ENCODE peak calls at places on chromosome 9, in six cellular contexts. T is K562, N is adrenal gland, O is tibial nerve, Q is mammary epithelial cell, Z is IMR-90. P is an unnamed sample.

GRCh38 chr9:112890106-112891081 is at the start of gene SLC46A2:
- DNase-seq in N (no peak), Q (peak), Z (no peak), O (no peak), T (no peak), P (peak)

GRCh38 chr9:69171517-69171916 is 2.6 kb upstream of the TJP2 start:
- DNase-seq in O (no peak), Q (no peak), T (no peak), N (no peak), Z (no peak), P (no peak)

GRCh38 chr9:3008091-3008490 is 164.2 kb upstream of the PUM3 start:
- DNase-seq in O (no peak), Q (no peak), N (no peak), T (no peak), Z (no peak), P (no peak)

GRCh38 chr9:18819418-18819817 is 213.6 kb downstream of the SAXO1 start:
- DNase-seq in T (no peak), N (no peak), Z (no peak), Q (no peak), O (no peak), P (no peak)

GRCh38 chr9:130927995-130928900 is 10.8 kb downstream of the FIBCD1 start:
- DNase-seq in Q (peak), T (peak), O (no peak), N (peak), Z (peak), P (no peak)

GRCh38 chr9:127583605-127584053 is 28.4 kb upstream of the STXBP1 start:
- DNase-seq in O (no peak), N (no peak), Q (peak), Z (peak), T (no peak), P (no peak)

GRCh38 chr9:93262537-93263310 is 78.8 kb downstream of the WNK2 start:
- DNase-seq in Z (no peak), N (peak), Q (no peak), O (no peak), T (peak), P (no peak)

GRCh38 chr9:114117996-114118830 is 19.1 kb upstream of the KIF12 start:
- DNase-seq in O (no peak), N (no peak), T (no peak), Q (no peak), Z (no peak), P (no peak)

GRCh38 chr9:110156416-110156815 is 51.5 kb downstream of the C9orf152 start:
- DNase-seq in Z (no peak), O (no peak), Q (no peak), N (no peak), T (no peak), P (no peak)

GRCh38 chr9:27150758-27151431 is 41.9 kb downstream of the TEK start:
- DNase-seq in Z (peak), Q (no peak), T (no peak), O (no peak), N (no peak), P (no peak)

GRCh38 chr9:115275753-115276152 is 157.8 kb upstream of the TNC start:
- DNase-seq in N (no peak), T (no peak), O (no peak), Z (no peak), Q (peak), P (no peak)

GRCh38 chr9:78806492-78807160 is 509.7 kb downstream of the PSAT1 start:
- DNase-seq in T (no peak), O (no peak), Z (peak), Q (no peak), N (no peak), P (no peak)

GRCh38 chr9:131739192-131739961 is 499 bp downstream of the RAPGEF1 start:
- DNase-seq in Z (no peak), Q (peak), O (no peak), N (peak), T (peak), P (peak)

GRCh38 chr9:108142504-108143201 is 653.1 kb upstream of the KLF4 start:
- DNase-seq in Q (no peak), N (peak), O (peak), T (no peak), Z (peak), P (peak)

GRCh38 chr9:138038244-138038671 is 160.7 kb downstream of the CACNA1B start:
- DNase-seq in O (no peak), N (peak), T (no peak), Z (no peak), Q (no peak), P (no peak)

GRCh38 chr9:128149001-128149701 is at the start of gene LCN2:
- DNase-seq in O (no peak), T (peak), Q (peak), N (peak), Z (no peak), P (no peak)

GRCh38 chr9:130453487-130453886 is 8.7 kb downstream of the ASS1 start:
- DNase-seq in T (peak), N (peak), Z (peak), O (no peak), Q (peak), P (no peak)

GRCh38 chr9:6965566-6965965 is 207.8 kb downstream of the KDM4C start:
- DNase-seq in T (no peak), Z (no peak), O (no peak), N (no peak), Q (no peak), P (no peak)

GRCh38 chr9:121811140-121811539 is 159.7 kb downstream of the DAB2IP start:
- DNase-seq in N (no peak), O (no peak), Q (no peak), Z (no peak), T (no peak), P (no peak)

GRCh38 chr9:105126233-105126632 is 118.2 kb upstream of the SLC44A1 start:
- DNase-seq in T (no peak), Z (peak), O (no peak), N (no peak), Q (no peak), P (no peak)

GRCh38 chr9:91750343-91750742 is 199.7 kb downstream of the ROR2 start:
- DNase-seq in O (no peak), Q (no peak), T (no peak), Z (no peak), N (no peak), P (no peak)
- TF ChIP-seq CTCF in O (no peak), Q (no peak), T (no peak), Z (no peak), N (no peak), P (no peak)

GRCh38 chr9:132742821-132743311 is 72.6 kb downstream of the GTF3C4 start:
- DNase-seq in Q (no peak), N (no peak), O (no peak), Z (no peak), T (no peak), P (no peak)

GRCh38 chr9:132740526-132741309 is 70.5 kb downstream of the GTF3C4 start:
- DNase-seq in N (no peak), T (no peak), Z (no peak), Q (no peak), O (no peak), P (no peak)

GRCh38 chr9:132743886-132744544 is 73.8 kb downstream of the GTF3C4 start:
- DNase-seq in Q (no peak), T (no peak), N (no peak), Z (no peak), O (no peak), P (no peak)

GRCh38 chr9:132744881-132745761 is 74.9 kb downstream of the GTF3C4 start:
- DNase-seq in Z (no peak), N (no peak), Q (no peak), O (no peak), T (no peak), P (no peak)

DNA sequence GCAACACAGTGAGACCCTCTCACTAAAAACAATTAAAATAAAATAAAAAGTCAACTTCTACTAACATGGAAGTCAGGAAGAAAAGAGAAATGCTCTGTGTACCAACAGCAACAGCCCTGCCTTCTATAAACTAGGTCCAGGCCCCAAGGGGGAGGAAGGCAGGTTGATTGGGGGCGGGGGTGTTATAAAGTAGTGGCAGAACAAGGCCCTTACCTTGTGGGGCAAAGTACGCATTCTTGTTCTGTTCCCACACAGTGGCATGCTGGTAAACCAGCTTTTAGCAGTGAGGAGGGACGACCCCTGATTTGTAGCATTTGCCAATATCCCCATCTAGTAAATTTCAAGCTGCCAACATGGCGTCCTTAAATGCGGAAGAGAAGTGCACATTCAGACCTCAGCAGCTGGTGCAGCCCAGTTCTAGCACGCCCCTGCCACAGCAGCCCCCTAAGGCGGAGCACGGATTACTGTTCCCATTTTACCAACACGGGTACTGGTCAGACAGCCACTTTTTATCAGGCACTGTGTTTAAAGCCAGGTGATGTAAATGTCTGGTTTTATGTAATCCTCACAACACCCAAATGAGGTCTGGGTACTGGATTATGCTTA is 69.5 kb downstream of the GTF3C4 start:
- DNase-seq in Q (no peak), Z (no peak), N (no peak), O (no peak), T (no peak), P (no peak)
- H3K27ac ChIP-seq in Q (no peak), Z (no peak), N (no peak), O (no peak), T (no peak), P (no peak)

GRCh38 chr9:136363106-136363605 is 388 bp downstream of the DNLZ start:
- DNase-seq in O (peak), Z (peak), T (peak), N (peak), Q (peak), P (peak)

GRCh38 chr9:136361757-136362449 is 1.6 kb downstream of the DNLZ start:
- DNase-seq in N (no peak), Z (peak), O (no peak), T (no peak), Q (no peak), P (no peak)

GRCh38 chr9:136363606-136364368 is at the start of gene DNLZ:
- DNase-seq in N (peak), Z (peak), Q (peak), T (peak), O (peak), P (peak)

GRCh38 chr9:136361047-136361756 is 2.3 kb downstream of the DNLZ start:
- DNase-seq in T (no peak), Z (peak), O (no peak), Q (no peak), N (no peak), P (no peak)

DNA sequence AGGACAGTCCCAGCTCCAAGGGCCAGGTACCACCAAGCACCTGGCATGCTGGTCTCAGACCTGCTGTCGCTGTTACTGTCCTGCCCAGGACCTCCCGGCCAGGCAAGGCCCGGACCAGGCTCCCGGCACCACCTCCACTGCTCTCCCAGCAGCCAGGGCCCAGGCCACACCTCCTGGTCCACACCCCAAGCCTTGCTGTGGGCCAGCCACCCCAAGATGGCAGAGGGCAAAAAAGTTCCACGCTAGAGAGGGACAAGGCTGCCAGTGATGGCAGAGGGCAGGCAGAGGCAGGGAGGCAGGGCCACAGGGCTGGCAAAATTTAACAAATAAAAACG is 1.1 kb downstream of the DNLZ start:
- DNase-seq in Z (no peak), N (no peak), T (no peak), Q (no peak), O (no peak), P (no peak)
- H3K4me3 ChIP-seq in Z (no peak), N (no peak), T (no peak), Q (no peak), O (peak), P (no peak)

DNA sequence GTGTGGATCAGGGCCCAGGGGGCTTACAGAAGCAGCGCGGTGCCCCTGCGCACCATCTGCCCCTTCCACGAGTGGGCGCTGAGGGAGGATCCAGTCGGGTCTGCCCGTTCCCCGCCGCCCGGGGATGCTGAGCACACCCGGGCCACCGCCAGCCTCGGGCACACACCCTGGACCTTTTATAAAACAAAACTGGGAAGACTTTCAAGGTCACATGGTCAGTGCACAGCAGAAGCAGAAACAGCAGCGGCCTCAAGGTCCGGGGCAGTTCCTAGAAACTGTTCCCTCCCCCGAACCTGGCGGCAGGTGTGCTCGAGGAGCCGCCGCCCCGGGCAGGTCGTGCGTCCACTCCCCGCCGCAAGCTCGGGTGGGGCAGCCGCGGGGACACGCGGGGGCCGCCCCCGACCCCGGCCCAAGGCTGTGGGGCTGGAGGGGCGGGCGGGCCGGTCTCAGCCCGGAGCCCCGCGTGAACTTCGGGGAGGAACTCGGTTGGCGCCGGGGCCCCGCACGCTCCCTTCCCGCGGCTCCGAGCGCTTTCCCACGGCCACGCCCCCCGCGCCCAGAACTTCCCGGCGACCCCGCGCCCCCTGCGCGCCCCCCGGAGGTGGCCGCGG is 619 bp upstream of the PPP1R26 start:
- DNase-seq in T (peak), Z (no peak), Q (peak), N (peak), O (no peak), P (no peak)
- TF ChIP-seq CTCF in T (peak), Z (peak), Q (peak), N (no peak), O (no peak), P (no peak)

GRCh38 chr9:16236882-16237281 is 633.6 kb downstream of the BNC2 start:
- DNase-seq in O (no peak), Q (no peak), Z (peak), T (no peak), N (no peak), P (no peak)
- H3K27ac ChIP-seq in O (no peak), Q (no peak), Z (peak), T (no peak), N (no peak), P (no peak)

DNA sequence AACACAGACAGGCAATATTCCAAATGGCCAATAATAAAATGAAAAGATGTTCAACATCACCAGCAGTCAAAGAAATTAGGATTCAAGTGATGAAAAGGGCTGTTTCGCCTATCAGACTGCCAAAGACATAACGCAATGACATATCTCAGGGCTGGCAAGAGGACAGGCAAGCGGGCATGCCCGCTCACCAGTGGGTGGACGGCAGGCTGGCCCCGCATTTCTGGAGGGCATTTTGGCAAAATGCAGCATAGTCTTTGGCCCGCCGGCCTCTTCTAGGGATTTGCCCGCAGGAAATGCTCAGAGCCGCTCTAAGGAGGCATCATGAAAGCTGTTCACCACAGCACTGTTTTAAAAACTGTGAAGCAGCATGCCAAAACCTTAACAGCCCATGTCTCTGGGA is 1.4 kb upstream of the PPP1R26 start:
- DNase-seq in Z (no peak), T (no peak), O (no peak), N (no peak), Q (no peak), P (no peak)
- H3K4me3 ChIP-seq in Z (no peak), T (no peak), O (no peak), N (no peak), Q (no peak), P (no peak)

GRCh38 chr9:33289936-33290246 is 425 bp upstream of the NFX1 start:
- DNase-seq in Z (no peak), T (no peak), Q (no peak), O (no peak), N (no peak), P (no peak)
- TF ChIP-seq CTCF in Z (no peak), T (no peak), Q (no peak), O (no peak), N (no peak), P (no peak)

GRCh38 chr9:15249042-15249818 is 57.8 kb downstream of the TTC39B start:
- DNase-seq in Q (no peak), O (no peak), Z (peak), N (no peak), T (no peak), P (no peak)
- H3K27ac ChIP-seq in Q (no peak), O (no peak), Z (peak), N (peak), T (no peak), P (no peak)

GRCh38 chr9:72952394-72952720 is 496 bp downstream of the ALDH1A1 start:
- DNase-seq in O (no peak), Z (no peak), Q (no peak), N (no peak), T (no peak), P (no peak)
- H3K4me3 ChIP-seq in O (peak), Z (no peak), Q (no peak), N (no peak), T (peak), P (peak)

GRCh38 chr9:101791938-101792337 is 53.5 kb upstream of the GRIN3A start:
- DNase-seq in O (no peak), Z (no peak), T (peak), Q (peak), N (peak), P (no peak)
- TF ChIP-seq CTCF in O (no peak), Z (peak), T (peak), Q (peak), N (peak), P (no peak)